ENCODE peak calls at places on chromosomes 16 and 17, in eight cellular contexts. V is stromal cell of bone marrow, L is NCI-H69, I is fibroblast of the aortic adventitia, P is A172, C is WTC11, U is fibroblast of pulmonary artery, B is germinal center. W is an unnamed sample.
A peak's percentile ranks its signal among the peaks of the same experiment; 100 is the strongest.

GRCh38 chr17:58276423-58276822 is 4.3 kb downstream of the MPO start:
- DNase-seq in V (no peak), L (no peak), I (no peak), P (no peak), C (no peak), U (no peak), B (no peak), W (no peak)

GRCh38 chr17:17075037-17075755 is 32.9 kb downstream of the MPRIP start:
- DNase-seq in V (no peak), L (peak; percentile 58), I (peak; percentile 65), P (no peak), C (no peak), U (peak; percentile 79), B (no peak), W (no peak)

GRCh38 chr17:58320570-58321323 is 7.8 kb downstream of the TSPOAP1 start:
- DNase-seq in V (no peak), L (no peak), I (no peak), P (no peak), C (no peak), U (no peak), B (no peak), W (no peak)

GRCh38 chr16:73878616-73879015 is 418.0 kb upstream of the PSMD7 start:
- DNase-seq in V (peak; percentile 57), L (peak; percentile 48), I (peak; percentile 84), P (peak; percentile 72), C (no peak), U (peak; percentile 85), B (no peak), W (no peak)

GRCh38 chr17:30173649-30174048 is 57.0 kb downstream of the NSRP1 start:
- DNase-seq in V (no peak), L (no peak), I (peak; percentile 28), P (no peak), C (no peak), U (no peak), B (no peak), W (no peak)

GRCh38 chr17:6547336-6547735 is 9.0 kb downstream of the PITPNM3 start:
- DNase-seq in V (no peak), L (peak; percentile 42), I (no peak), P (no peak), C (no peak), U (no peak), B (no peak), W (no peak)

GRCh38 chr16:76345093-76345735 is 68.0 kb downstream of the CNTNAP4 start:
- DNase-seq in V (peak; percentile 91), L (no peak), I (peak; percentile 97), P (no peak), C (no peak), U (peak; percentile 99), B (no peak), W (no peak)

GRCh38 chr16:30139895-30140481 is 17.0 kb upstream of the MAPK3 start:
- DNase-seq in V (no peak), L (peak; percentile 69), I (no peak), P (no peak), C (no peak), U (no peak), B (no peak), W (no peak)

GRCh38 chr16:50742521-50743150 is 750 bp downstream of the CYLD start:
- DNase-seq in V (no peak), L (peak; percentile 20), I (peak; percentile 29), P (peak; percentile 39), C (peak; percentile 25), U (peak; percentile 20), B (peak; percentile 80), W (no peak)

GRCh38 chr17:75152971-75153853 is 1.1 kb downstream of the JPT1 start:
- DNase-seq in V (no peak), L (peak; percentile 82), I (no peak), P (peak; percentile 44), C (peak; percentile 47), U (peak; percentile 24), B (peak; percentile 57), W (peak; percentile 76)

GRCh38 chr16:84839054-84839453 is 19.3 kb downstream of the CRISPLD2 start:
- DNase-seq in V (peak; percentile 40), L (peak; percentile 25), I (peak; percentile 84), P (peak; percentile 83), C (no peak), U (peak; percentile 82), B (no peak), W (no peak)

GRCh38 chr17:67194134-67194533 is 50.9 kb downstream of the HELZ start:
- DNase-seq in V (peak; percentile 21), L (no peak), I (peak; percentile 28), P (peak; percentile 20), C (no peak), U (peak; percentile 61), B (no peak), W (no peak)

GRCh38 chr17:78748730-78749317 is 33.2 kb downstream of the CYTH1 start:
- DNase-seq in V (peak; percentile 64), L (peak; percentile 63), I (peak; percentile 70), P (peak; percentile 79), C (no peak), U (peak; percentile 45), B (no peak), W (no peak)

GRCh38 chr17:49504369-49504768 is 9.3 kb downstream of the NGFR start:
- DNase-seq in V (no peak), L (no peak), I (no peak), P (no peak), C (no peak), U (no peak), B (no peak), W (no peak)

GRCh38 chr17:68089881-68090280 is 54.3 kb downstream of the KPNA2 start:
- DNase-seq in V (no peak), L (peak; percentile 60), I (no peak), P (peak; percentile 64), C (no peak), U (peak; percentile 46), B (no peak), W (no peak)

GRCh38 chr16:85696761-85697160 is 8.0 kb upstream of the GINS2 start:
- DNase-seq in V (no peak), L (no peak), I (no peak), P (no peak), C (no peak), U (no peak), B (no peak), W (no peak)

GRCh38 chr17:3890082-3890892 is 2.6 kb downstream of the CAMKK1 start:
- DNase-seq in V (peak; percentile 86), L (peak; percentile 72), I (peak; percentile 83), P (peak; percentile 97), C (no peak), U (peak; percentile 90), B (no peak), W (no peak)

GRCh38 chr16:68287276-68288251 is 23.2 kb downstream of the SLC7A6OS start:
- DNase-seq in V (peak; percentile 95), L (no peak), I (peak; percentile 90), P (peak; percentile 75), C (no peak), U (peak; percentile 86), B (no peak), W (no peak)

GRCh38 chr17:68057531-68057952 is 22.0 kb downstream of the KPNA2 start:
- DNase-seq in V (peak; percentile 18), L (peak; percentile 48), I (peak; percentile 65), P (peak; percentile 25), C (peak; percentile 35), U (peak; percentile 66), B (peak; percentile 6), W (no peak)

GRCh38 chr16:85006639-85007038 is 4.7 kb downstream of the ZDHHC7 start:
- DNase-seq in V (no peak), L (no peak), I (peak; percentile 62), P (no peak), C (no peak), U (no peak), B (no peak), W (no peak)

GRCh38 chr17:40525294-40525693 is 23.9 kb upstream of the TNS4 start:
- DNase-seq in V (no peak), L (no peak), I (no peak), P (no peak), C (no peak), U (no peak), B (no peak), W (no peak)

GRCh38 chr16:85656351-85657266 is 32.1 kb downstream of the GINS2 start:
- DNase-seq in V (no peak), L (no peak), I (no peak), P (no peak), C (no peak), U (no peak), B (no peak), W (no peak)

GRCh38 chr16:30065943-30066881 is 652 bp downstream of the ALDOA start:
- DNase-seq in V (peak; percentile 37), L (peak; percentile 54), I (peak; percentile 59), P (no peak), C (peak; percentile 40), U (peak; percentile 72), B (no peak), W (no peak)

GRCh38 chr16:60731329-60731728 is 1304.9 kb downstream of the CDH8 start:
- DNase-seq in V (no peak), L (no peak), I (no peak), P (no peak), C (no peak), U (no peak), B (no peak), W (no peak)

GRCh38 chr17:2250140-2251095 is 53.2 kb downstream of the SMG6 start:
- DNase-seq in V (no peak), L (no peak), I (no peak), P (peak; percentile 90), C (no peak), U (peak; percentile 67), B (no peak), W (no peak)

GRCh38 chr16:49849709-49850108 is 6.2 kb downstream of the ZNF423 start:
- DNase-seq in V (no peak), L (peak; percentile 30), I (no peak), P (no peak), C (no peak), U (no peak), B (no peak), W (no peak)